ENCODE peak calls at places on chromosome 6, in seven cellular contexts. O is uterus, J is neural crest cell, Z is HCT116, F is fibroblast of villous mesenchyme, H is pancreas, G is right atrium auricular region. R is an unnamed sample.

GRCh38 chr6:5905431-5906339 is 101.0 kb downstream of the NRN1 start:
- DNase-seq in H (peak), O (peak), G (peak), J (no peak), F (peak), Z (no peak), R (no peak)

GRCh38 chr6:88843040-88843439 is 120.4 kb downstream of the RNGTT start:
- DNase-seq in J (no peak), F (peak), H (no peak), G (no peak), O (no peak), Z (no peak), R (no peak)

GRCh38 chr6:3214898-3215297 is 12.6 kb downstream of the TUBB2B start:
- DNase-seq in F (no peak), Z (no peak), G (no peak), H (no peak), O (no peak), J (no peak), R (no peak)

GRCh38 chr6:112979830-112980229 is 632.7 kb downstream of the RFPL4B start:
- DNase-seq in G (no peak), O (no peak), Z (no peak), J (peak), H (no peak), F (peak), R (no peak)

GRCh38 chr6:42140051-42140450 is 2.4 kb downstream of the C6orf132 start:
- DNase-seq in O (no peak), F (no peak), J (no peak), H (peak), G (no peak), Z (no peak), R (no peak)

GRCh38 chr6:27531772-27532459 is 59.0 kb upstream of the ZNF184 start:
- DNase-seq in O (no peak), G (no peak), J (no peak), F (no peak), H (no peak), Z (peak), R (no peak)

GRCh38 chr6:116012471-116012949 is 48.2 kb downstream of the FRK start:
- DNase-seq in J (no peak), F (peak), Z (no peak), H (no peak), O (no peak), G (no peak), R (no peak)

GRCh38 chr6:112780498-112781096 is 433.5 kb downstream of the RFPL4B start:
- DNase-seq in F (peak), O (peak), Z (peak), G (peak), H (peak), J (peak), R (peak)

GRCh38 chr6:118893095-118893881 is 664 bp upstream of the ASF1A start:
- DNase-seq in H (peak), G (no peak), F (peak), Z (no peak), O (peak), J (no peak), R (no peak)

GRCh38 chr6:46042355-46042999 is 26.8 kb upstream of the CLIC5 start:
- DNase-seq in H (no peak), J (no peak), O (no peak), F (peak), Z (peak), G (no peak), R (no peak)

DNA sequence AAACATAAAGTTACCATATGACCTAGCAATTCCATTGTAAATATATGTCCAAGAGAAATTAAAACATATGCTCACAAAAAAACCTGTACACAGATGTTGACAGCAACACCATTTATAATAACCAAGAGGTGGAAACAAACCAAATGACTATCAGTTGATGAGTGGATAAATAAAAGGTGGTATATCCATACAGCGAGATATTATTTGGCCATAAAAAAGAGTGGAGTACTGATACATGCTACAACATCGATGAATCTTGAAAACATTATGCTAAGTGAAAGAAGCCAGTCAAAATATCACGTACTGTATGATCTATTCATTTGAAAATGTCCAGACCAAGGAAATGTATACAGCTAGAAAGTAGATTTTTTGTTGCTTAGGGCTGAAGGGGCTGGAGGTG is 2.9 kb downstream of the CAP2 start:
- DNase-seq in Z (no peak), H (no peak), G (no peak), F (no peak), J (no peak), O (no peak), R (no peak)
- TF ChIP-seq CTCF in Z (no peak), H (no peak), G (no peak), F (no peak), J (no peak), O (no peak), R (no peak)

GRCh38 chr6:80316655-80317332 is 210.3 kb downstream of the BCKDHB start:
- DNase-seq in O (no peak), J (no peak), Z (no peak), G (no peak), H (no peak), F (no peak), R (no peak)
- TF ChIP-seq CTCF in O (no peak), J (no peak), Z (no peak), G (no peak), H (no peak), F (peak), R (peak)

GRCh38 chr6:69105288-69105687 is 470.2 kb downstream of the ADGRB3 start:
- DNase-seq in J (no peak), G (no peak), F (no peak), O (no peak), Z (no peak), H (no peak), R (no peak)
- TF ChIP-seq CTCF in J (no peak), G (no peak), F (no peak), O (no peak), Z (no peak), H (no peak), R (no peak)

GRCh38 chr6:139107051-139107450 is 27.8 kb upstream of the HECA start:
- DNase-seq in H (no peak), F (no peak), J (no peak), Z (no peak), O (no peak), G (no peak), R (no peak)

GRCh38 chr6:139112561-139112960 is 22.3 kb upstream of the HECA start:
- DNase-seq in H (no peak), Z (no peak), G (no peak), O (no peak), F (no peak), J (no peak), R (no peak)

GRCh38 chr6:139112146-139112545 is 22.7 kb upstream of the HECA start:
- DNase-seq in F (no peak), G (no peak), O (no peak), J (no peak), Z (no peak), H (no peak), R (no peak)

GRCh38 chr6:139108378-139108777 is 26.5 kb upstream of the HECA start:
- DNase-seq in J (no peak), H (no peak), G (no peak), F (no peak), O (no peak), Z (no peak), R (no peak)

GRCh38 chr6:139109558-139109957 is 25.3 kb upstream of the HECA start:
- DNase-seq in J (no peak), F (no peak), O (no peak), G (no peak), Z (peak), H (no peak), R (no peak)
- TF ChIP-seq CTCF in J (peak), F (peak), O (no peak), G (peak), Z (peak), H (no peak), R (peak)

DNA sequence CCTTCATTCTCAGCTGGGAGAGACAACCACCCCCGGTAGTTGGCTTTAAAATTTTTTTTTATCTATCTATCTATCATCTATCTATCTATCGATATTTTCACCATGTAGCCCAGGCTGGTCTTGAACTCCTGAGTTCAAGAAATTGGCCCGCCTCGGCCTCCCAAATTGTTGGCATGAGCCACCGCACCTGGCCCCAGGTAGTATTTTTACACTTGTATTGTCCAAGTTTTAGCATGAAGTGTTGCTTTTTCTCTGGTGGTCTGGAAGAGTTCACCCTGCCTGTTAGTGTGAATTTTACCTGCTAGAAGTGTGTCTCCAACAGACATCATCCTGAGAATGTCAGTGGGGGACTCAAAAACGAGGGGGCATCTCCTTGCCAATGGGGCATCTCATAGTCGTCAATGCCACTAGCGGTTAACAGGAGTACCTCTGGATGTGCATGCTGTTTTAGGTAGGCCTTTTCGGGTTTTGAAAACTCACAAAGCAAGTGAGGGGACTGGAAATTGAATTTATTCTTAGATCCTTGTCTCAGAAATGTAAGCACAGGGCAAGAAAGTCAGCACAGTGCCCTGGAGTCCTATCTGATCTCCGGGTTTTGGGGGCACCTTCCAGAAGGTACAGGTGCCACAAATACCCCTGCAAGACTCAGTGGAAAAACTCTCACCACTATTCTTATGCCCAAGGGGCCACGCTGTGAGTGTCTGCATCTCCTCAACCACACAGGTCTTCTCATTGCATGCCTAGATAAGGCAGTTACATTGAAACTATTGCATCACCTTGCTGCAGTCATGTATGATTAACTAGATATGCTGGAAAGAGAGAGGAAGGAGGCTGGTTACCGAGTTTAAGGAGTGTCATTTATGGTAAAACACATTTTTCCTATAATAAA is 37.1 kb downstream of the TNFAIP3 start:
- DNase-seq in Z (peak), O (no peak), F (peak), G (no peak), H (no peak), J (no peak), R (no peak)
- TF ChIP-seq CTCF in Z (no peak), O (no peak), F (no peak), G (no peak), H (no peak), J (no peak), R (no peak)

GRCh38 chr6:19836799-19837510 is at the start of gene ID4:
- DNase-seq in J (peak), O (peak), H (peak), F (peak), Z (no peak), G (peak), R (peak)

GRCh38 chr6:19838442-19839236 is 1.5 kb downstream of the ID4 start:
- DNase-seq in F (peak), G (no peak), J (peak), Z (peak), H (peak), O (peak), R (peak)

GRCh38 chr6:19839788-19840187 is 2.6 kb downstream of the ID4 start:
- DNase-seq in F (no peak), O (no peak), H (no peak), J (no peak), Z (no peak), G (no peak), R (no peak)

GRCh38 chr6:19839237-19839546 is 2.0 kb downstream of the ID4 start:
- DNase-seq in Z (no peak), O (no peak), J (no peak), H (no peak), G (no peak), F (no peak), R (no peak)

GRCh38 chr6:19837511-19838441 is 606 bp downstream of the ID4 start:
- DNase-seq in J (peak), G (no peak), H (peak), F (peak), Z (no peak), O (peak), R (peak)
- TF ChIP-seq CTCF in J (no peak), G (no peak), H (no peak), F (no peak), Z (no peak), O (no peak), R (no peak)

R was measured in osteocyte.